ENCODE peak calls at places on chromosomes 6 and 20, in eight cellular contexts. Y is activated T-cell treated with anti-CD3 and anti-CD28 coated beads, Interleukin-2, amount 50 U/mL, for 4 hours; L is pulmonary artery endothelial cell; X is neural progenitor cell; U is GM10248; G is DMS53; B is AG08395; M is NAMALWA. S is an unnamed sample.

GRCh38 chr6:158560787-158561246 is 926 bp downstream of the TMEM181 start:
- DNase-seq in Y (no peak), M (no peak), L (no peak), X (peak; percentile 42), U (no peak), B (peak; percentile 39), G (peak; percentile 46), S (no peak)

GRCh38 chr20:17750722-17751045 is 50.9 kb downstream of the BANF2 start:
- DNase-seq in U (no peak), B (no peak), Y (no peak), X (no peak), L (no peak), M (no peak), G (no peak), S (no peak)

GRCh38 chr6:141321486-141322347 is 811.0 kb upstream of the GJE1 start:
- DNase-seq in X (peak; percentile 4), Y (no peak), B (peak; percentile 3), M (no peak), U (no peak), G (peak; percentile 56), L (no peak), S (no peak)

GRCh38 chr6:2817778-2818443 is 23.8 kb downstream of the SERPINB1 start:
- DNase-seq in L (peak; percentile 67), B (peak; percentile 27), G (no peak), X (no peak), M (no peak), U (no peak), Y (no peak), S (no peak)

GRCh38 chr20:53274365-53274764 is 302.2 kb downstream of the TSHZ2 start:
- DNase-seq in L (no peak), X (no peak), U (no peak), B (no peak), M (no peak), Y (no peak), G (no peak), S (no peak)

GRCh38 chr6:10725046-10725445 is 2.2 kb downstream of the TMEM14C start:
- DNase-seq in G (no peak), B (no peak), L (no peak), M (no peak), U (no peak), X (no peak), Y (no peak), S (no peak)

GRCh38 chr6:93992976-93993375 is 573.6 kb upstream of the EPHA7 start:
- DNase-seq in G (no peak), U (no peak), L (no peak), Y (no peak), X (no peak), M (no peak), B (no peak), S (no peak)

GRCh38 chr20:17928633-17929311 is 39.8 kb downstream of the SNX5 start:
- DNase-seq in M (no peak), G (peak; percentile 85), L (no peak), B (no peak), X (no peak), Y (no peak), U (no peak), S (no peak)

GRCh38 chr6:225121-225721 is 67.1 kb upstream of the DUSP22 start:
- DNase-seq in M (no peak), X (no peak), L (no peak), B (no peak), G (no peak), U (no peak), Y (peak; percentile 67), S (no peak)

GRCh38 chr6:109610555-109610954 is 80.4 kb downstream of the AK9 start:
- DNase-seq in Y (no peak), L (no peak), M (no peak), U (no peak), X (no peak), B (no peak), G (no peak), S (no peak)

GRCh38 chr20:23203310-23203709 is 117.2 kb upstream of the CD93 start:
- DNase-seq in X (no peak), U (no peak), G (no peak), L (no peak), B (no peak), Y (no peak), M (no peak), S (no peak)

GRCh38 chr6:150334790-150335783 is 33.7 kb upstream of the IYD start:
- DNase-seq in X (peak; percentile 59), Y (no peak), L (peak; percentile 47), U (peak; percentile 47), B (peak; percentile 73), M (peak; percentile 70), G (peak; percentile 71), S (no peak)

GRCh38 chr6:93581371-93581770 is 162.0 kb upstream of the EPHA7 start:
- DNase-seq in M (no peak), Y (no peak), U (no peak), G (peak; percentile 89), B (no peak), X (no peak), L (no peak), S (no peak)

GRCh38 chr6:89793586-89793985 is 26.0 kb downstream of the MDN1 start:
- DNase-seq in U (no peak), G (no peak), B (no peak), M (peak; percentile 28), Y (no peak), X (no peak), L (no peak), S (no peak)

GRCh38 chr6:141026504-141026903 is 1106.2 kb upstream of the GJE1 start:
- DNase-seq in G (peak; percentile 73), U (no peak), B (no peak), M (no peak), X (no peak), Y (no peak), L (no peak), S (no peak)

GRCh38 chr6:144149894-144150672 is at the start of gene STX11:
- DNase-seq in X (peak; percentile 82), Y (peak; percentile 75), B (peak; percentile 52), L (no peak), M (peak; percentile 75), G (peak; percentile 80), U (peak; percentile 89), S (peak; percentile 52)

GRCh38 chr6:158338311-158339112 is 26.2 kb downstream of the TULP4 start:
- DNase-seq in U (no peak), M (no peak), L (no peak), X (no peak), B (no peak), Y (no peak), G (no peak), S (no peak)

GRCh38 chr20:35263609-35264223 is 14.2 kb downstream of the MMP24OS start:
- DNase-seq in B (no peak), Y (no peak), L (no peak), M (no peak), G (no peak), U (no peak), X (no peak), S (no peak)

GRCh38 chr6:74369556-74369993 is 673.6 kb downstream of the CD109 start:
- DNase-seq in U (no peak), G (no peak), Y (no peak), L (no peak), B (no peak), M (no peak), X (no peak), S (no peak)

GRCh38 chr6:34272022-34272926 is 23.5 kb upstream of the SMIM29 start:
- DNase-seq in Y (no peak), L (no peak), X (no peak), M (no peak), U (no peak), G (no peak), B (no peak), S (no peak)

GRCh38 chr6:72425003-72425681 is 196.7 kb upstream of the KCNQ5 start:
- DNase-seq in U (no peak), B (peak; percentile 92), L (no peak), Y (no peak), G (no peak), X (no peak), M (no peak), S (no peak)

GRCh38 chr20:43322851-43323250 is 133.1 kb upstream of the PTPRT start:
- DNase-seq in L (no peak), B (peak; percentile 7), U (no peak), Y (no peak), M (no peak), G (peak; percentile 19), X (no peak), S (no peak)

GRCh38 chr6:6569043-6569442 is 19.5 kb upstream of the LY86 start:
- DNase-seq in U (no peak), B (no peak), G (no peak), L (no peak), X (no peak), Y (no peak), M (no peak), S (no peak)